ENCODE peak calls at places on chromosomes 7 and 10, in seven cellular contexts. U is tibial artery, N is ovary, D is body of pancreas, Y is H1, T is neural progenitor cell, Z is H9. R is an unnamed sample.
A peak's percentile ranks its signal among the peaks of the same experiment; 100 is the strongest.

GRCh38 chr10:132664883-132665282 is 121.1 kb downstream of the NKX6-2 start:
- DNase-seq in N (no peak), Z (no peak), T (no peak), Y (no peak), U (no peak), D (no peak), R (no peak)

GRCh38 chr10:74439213-74439612 is 288.2 kb downstream of the ADK start:
- DNase-seq in Y (no peak), D (no peak), N (no peak), U (no peak), Z (no peak), T (no peak), R (peak; percentile 4)

GRCh38 chr10:74437822-74438221 is 286.8 kb downstream of the ADK start:
- DNase-seq in Y (no peak), N (no peak), D (no peak), U (no peak), Z (no peak), T (no peak), R (peak; percentile 17)

GRCh38 chr10:126563361-126563760 is 107.1 kb downstream of the C10orf90 start:
- DNase-seq in D (no peak), U (no peak), Y (no peak), N (no peak), T (no peak), Z (no peak), R (no peak)

GRCh38 chr7:139731802-139732470 is 45.9 kb downstream of the HIPK2 start:
- DNase-seq in N (peak; percentile 49), T (no peak), U (peak; percentile 98), Y (no peak), D (peak; percentile 91), Z (no peak), R (no peak)

GRCh38 chr10:36494386-36494785 is 631.0 kb upstream of the ANKRD30A start:
- DNase-seq in Y (no peak), U (no peak), D (no peak), T (no peak), N (no peak), Z (no peak), R (peak; percentile 63)

GRCh38 chr10:95830044-95830443 is 74.1 kb downstream of the ENTPD1 start:
- DNase-seq in D (no peak), Z (no peak), N (no peak), T (no peak), U (no peak), Y (no peak), R (no peak)

GRCh38 chr10:9209105-9209798 is 1154.8 kb downstream of the GATA3 start:
- DNase-seq in Y (peak; percentile 88), D (peak; percentile 69), T (peak; percentile 79), N (peak; percentile 39), Z (peak; percentile 70), U (no peak), R (peak; percentile 75)

GRCh38 chr7:66204822-66205735 is at the start of gene TPST1:
- DNase-seq in N (peak; percentile 96), Y (peak; percentile 99), U (peak; percentile 91), Z (peak; percentile 97), T (peak; percentile 98), D (peak; percentile 87), R (peak; percentile 90)

GRCh38 chr7:139541600-139542307 is 18.3 kb downstream of the CLEC2L start:
- DNase-seq in U (no peak), Z (peak; percentile 59), D (no peak), N (no peak), Y (no peak), T (peak; percentile 78), R (peak; percentile 24)

GRCh38 chr7:101819913-101820522 is 2.6 kb downstream of the CUX1 start:
- DNase-seq in Y (no peak), U (no peak), D (no peak), N (no peak), T (no peak), Z (no peak), R (no peak)

GRCh38 chr7:157975401-157976372 is 611.9 kb downstream of the PTPRN2 start:
- DNase-seq in D (no peak), Z (peak; percentile 32), N (no peak), Y (no peak), U (peak; percentile 44), T (no peak), R (no peak)

GRCh38 chr7:92834661-92835139 is 1.7 kb downstream of the CDK6 start:
- DNase-seq in T (peak; percentile 55), D (peak; percentile 38), N (peak; percentile 56), Z (peak; percentile 59), Y (peak; percentile 80), U (peak; percentile 69), R (peak; percentile 50)

GRCh38 chr10:52314822-52315552 is 906 bp downstream of the DKK1 start:
- DNase-seq in Z (no peak), Y (no peak), U (no peak), T (peak; percentile 46), D (no peak), N (no peak), R (peak; percentile 14)

GRCh38 chr10:111531690-111532089 is 454.9 kb downstream of the ADRA2A start:
- DNase-seq in T (no peak), Y (no peak), U (no peak), D (no peak), N (no peak), Z (no peak), R (no peak)

GRCh38 chr7:129739427-129739826 is 127.9 kb downstream of the NRF1 start:
- DNase-seq in D (no peak), T (no peak), N (no peak), U (no peak), Y (no peak), Z (no peak), R (peak; percentile 29)

GRCh38 chr10:120131183-120131582 is 238.7 kb downstream of the SEC23IP start:
- DNase-seq in U (no peak), T (peak; percentile 85), Y (peak; percentile 83), Z (peak; percentile 68), N (no peak), D (no peak), R (peak; percentile 1)

GRCh38 chr10:13346280-13346819 is 1.7 kb downstream of the SEPHS1 start:
- DNase-seq in Y (no peak), N (peak; percentile 44), T (peak; percentile 21), D (no peak), Z (no peak), U (no peak), R (peak; percentile 67)

GRCh38 chr10:98150544-98150943 is 16.1 kb downstream of the R3HCC1L start:
- DNase-seq in N (no peak), D (no peak), U (no peak), Z (no peak), Y (no peak), T (no peak), R (no peak)

GRCh38 chr7:924541-925231 is 29.8 kb downstream of the ADAP1 start:
- DNase-seq in Z (no peak), Y (no peak), T (no peak), N (no peak), U (peak; percentile 71), D (peak; percentile 9), R (no peak)

GRCh38 chr10:84388148-84388547 is 59.8 kb downstream of the CCSER2 start:
- DNase-seq in Y (no peak), U (no peak), D (no peak), T (no peak), Z (no peak), N (no peak), R (no peak)

GRCh38 chr7:1679326-1679965 is 9.4 kb downstream of the ELFN1 start:
- DNase-seq in Z (no peak), T (no peak), Y (no peak), U (peak; percentile 63), N (no peak), D (no peak), R (no peak)

GRCh38 chr10:124707546-124707945 is 36.6 kb downstream of the FAM53B start:
- DNase-seq in D (no peak), Y (no peak), T (no peak), Z (no peak), U (no peak), N (no peak), R (no peak)

GRCh38 chr10:124708922-124709520 is 35.2 kb downstream of the FAM53B start:
- DNase-seq in D (no peak), Z (no peak), Y (no peak), U (no peak), T (peak; percentile 64), N (no peak), R (no peak)

GRCh38 chr10:124706876-124707516 is 37.2 kb downstream of the FAM53B start:
- DNase-seq in T (no peak), Z (no peak), D (no peak), U (no peak), Y (no peak), N (no peak), R (no peak)

GRCh38 chr10:124709862-124710261 is 34.3 kb downstream of the FAM53B start:
- DNase-seq in U (peak; percentile 81), Z (no peak), N (no peak), D (no peak), Y (no peak), T (no peak), R (no peak)

DNA sequence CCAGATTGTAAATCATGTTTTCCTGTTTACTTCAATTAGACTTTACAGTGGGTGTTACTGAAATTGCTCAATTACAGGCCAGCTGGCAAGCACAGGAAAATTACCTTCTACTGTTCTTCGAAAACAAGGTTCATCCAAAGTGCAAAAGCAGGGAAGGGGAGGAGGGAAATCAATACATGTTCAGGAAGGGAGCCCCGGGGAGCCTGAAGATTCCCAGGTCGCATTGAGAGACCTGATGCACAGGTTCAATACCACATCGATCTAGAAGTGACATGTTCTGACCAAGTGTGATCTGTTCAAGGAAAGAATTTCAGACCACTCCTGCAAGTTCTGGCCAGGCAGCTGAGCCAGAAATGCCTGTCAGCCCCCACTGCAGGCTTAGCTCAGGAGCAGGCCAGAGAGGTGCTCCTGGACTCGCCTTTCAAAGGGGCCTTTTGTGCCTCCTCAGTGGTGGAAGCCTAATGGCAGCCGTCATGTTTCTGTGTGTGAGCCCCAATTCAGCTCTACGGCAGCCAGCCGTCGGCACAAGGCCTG is 35.9 kb downstream of the FAM53B start:
- DNase-seq in N (no peak), Y (no peak), U (no peak), D (no peak), T (peak; percentile 56), Z (no peak), R (no peak)
- H3K4me1 ChIP-seq in N (peaks cover 61% of the 10 kb centered on the region), Y (peaks cover 18% of the 10 kb centered on the region), U (peaks cover 33% of the 10 kb centered on the region), D (peaks cover 39% of the 10 kb centered on the region), T (peaks cover 24% of the 10 kb centered on the region), Z (peaks cover 8% of the 10 kb centered on the region), R (peaks cover 18% of the 10 kb centered on the region)

GRCh38 chr7:74275401-74275881 is 13.8 kb upstream of the CLIP2 start:
- DNase-seq in T (peak; percentile 46), Z (peak; percentile 81), Y (peak; percentile 78), N (no peak), D (no peak), U (no peak), R (peak; percentile 48)
- TF ChIP-seq CTCF in T (peak; percentile 63), Z (peak; percentile 88), Y (peak; percentile 79), N (no peak), D (peak; percentile 43), U (peak; percentile 17), R (peak; percentile 52)

DNA sequence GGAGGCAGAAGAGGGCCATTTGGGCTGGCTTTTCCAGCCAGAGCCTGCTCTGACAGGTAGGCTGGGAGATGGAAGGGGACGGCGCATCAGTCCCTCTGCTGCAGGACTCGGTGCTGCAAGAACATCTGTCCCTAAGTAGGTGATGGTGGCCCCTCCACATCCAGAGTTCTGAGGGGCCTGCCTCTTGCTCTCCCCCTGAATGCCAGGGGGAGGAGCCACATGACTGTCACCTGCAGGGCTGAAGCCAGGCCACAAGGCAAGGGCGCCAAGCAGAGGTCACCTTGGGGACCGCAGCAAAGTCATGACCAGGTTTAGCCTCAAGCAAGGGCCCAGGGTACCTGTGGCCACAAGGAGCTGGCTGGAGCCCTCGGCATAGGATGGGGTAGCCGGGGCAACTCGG is 99.4 kb downstream of the FAM53B start:
- DNase-seq in D (no peak), Y (no peak), T (no peak), U (no peak), N (no peak), Z (peak; percentile 59), R (no peak)
- H3K27ac ChIP-seq in D (no peak overlapping the region), Y (no peak overlapping the region), T (peak overlapping the region; percentile 97), U (no peak overlapping the region), N (no peak overlapping the region), Z (no peak overlapping the region), R (no peak overlapping the region)

GRCh38 chr10:5685764-5686240 is 1.2 kb downstream of the TASOR2 start:
- DNase-seq in Z (no peak), Y (no peak), T (peak; percentile 37), N (no peak), U (no peak), D (no peak), R (peak; percentile 21)
- H3K4me1 ChIP-seq in Z (no peaks in the 10 kb centered on the region), Y (peaks cover 5% of the 10 kb centered on the region), T (peaks cover 6% of the 10 kb centered on the region), N (peaks cover 2% of the 10 kb centered on the region), U (peaks cover 25% of the 10 kb centered on the region), D (peaks cover 16% of the 10 kb centered on the region), R (peaks cover 10% of the 10 kb centered on the region)